ENCODE peak calls at places on chromosome 4, in four cellular contexts. One of them, this sample, is unnamed.

GRCh38 chr4:102580463-102580842 is 79.3 kb downstream of the NFKB1 start:
- DNase-seq in NCI-H1092: no peak
- DNase-seq in AG08395: no peak
- DNase-seq in cerebellum: no peak
- DNase-seq in this sample: no peak

GRCh38 chr4:176500894-176501293 is 181.1 kb downstream of the SPCS3 start:
- DNase-seq in AG08395: no peak
- DNase-seq in cerebellum: no peak
- DNase-seq in NCI-H1092: no peak
- DNase-seq in this sample: no peak

GRCh38 chr4:114026447-114026846 is 47.0 kb upstream of the ARSJ start:
- DNase-seq in AG08395: no peak
- DNase-seq in cerebellum: no peak
- DNase-seq in NCI-H1092: no peak
- DNase-seq in this sample: no peak

GRCh38 chr4:29762151-29762550 is 958.0 kb upstream of the PCDH7 start:
- DNase-seq in AG08395: no peak
- DNase-seq in NCI-H1092: no peak
- DNase-seq in cerebellum: no peak
- DNase-seq in this sample: no peak

GRCh38 chr4:87166296-87166854 is 54.0 kb downstream of the KLHL8 start:
- DNase-seq in NCI-H1092: no peak
- DNase-seq in cerebellum: no peak
- DNase-seq in AG08395: no peak
- DNase-seq in this sample: no peak

GRCh38 chr4:163554870-163555465 is 60.5 kb downstream of the TMA16 start:
- DNase-seq in NCI-H1092: no peak
- DNase-seq in AG08395: peak
- DNase-seq in cerebellum: peak
- DNase-seq in this sample: no peak

GRCh38 chr4:42436950-42437349 is 39.7 kb downstream of the SHISA3 start:
- DNase-seq in cerebellum: no peak
- DNase-seq in AG08395: no peak
- DNase-seq in NCI-H1092: no peak
- DNase-seq in this sample: no peak

GRCh38 chr4:187004628-187005027 is 281.0 kb upstream of the FAT1 start:
- DNase-seq in AG08395: no peak
- DNase-seq in cerebellum: no peak
- DNase-seq in NCI-H1092: no peak
- DNase-seq in this sample: no peak

GRCh38 chr4:121030151-121030550 is 42.2 kb downstream of the NDNF start:
- DNase-seq in AG08395: no peak
- DNase-seq in cerebellum: no peak
- DNase-seq in NCI-H1092: no peak
- DNase-seq in this sample: no peak

GRCh38 chr4:75990129-75990528 is 616 bp downstream of the SDAD1 start:
- DNase-seq in cerebellum: no peak
- DNase-seq in NCI-H1092: no peak
- DNase-seq in AG08395: no peak
- DNase-seq in this sample: no peak

GRCh38 chr4:88008133-88008621 is 742 bp downstream of the PKD2 start:
- DNase-seq in cerebellum: peak
- DNase-seq in AG08395: peak
- DNase-seq in NCI-H1092: peak
- DNase-seq in this sample: peak

GRCh38 chr4:20859097-20859781 is 159.0 kb downstream of the PACRGL start:
- DNase-seq in cerebellum: no peak
- DNase-seq in AG08395: no peak
- DNase-seq in NCI-H1092: no peak
- DNase-seq in this sample: no peak

GRCh38 chr4:139889194-139889762 is 223.7 kb downstream of the MGST2 start:
- DNase-seq in AG08395: no peak
- DNase-seq in NCI-H1092: no peak
- DNase-seq in cerebellum: no peak
- DNase-seq in this sample: no peak

GRCh38 chr4:3341760-3342159 is 48.9 kb downstream of the RGS12 start:
- DNase-seq in AG08395: no peak
- DNase-seq in NCI-H1092: no peak
- DNase-seq in cerebellum: no peak
- DNase-seq in this sample: no peak

GRCh38 chr4:184370711-184371389 is 103.5 kb downstream of the IRF2 start:
- DNase-seq in NCI-H1092: no peak
- DNase-seq in cerebellum: no peak
- DNase-seq in AG08395: no peak
- DNase-seq in this sample: no peak

GRCh38 chr4:86991998-86992397 is 57.2 kb downstream of the AFF1 start:
- DNase-seq in AG08395: no peak
- DNase-seq in NCI-H1092: no peak
- DNase-seq in cerebellum: no peak
- DNase-seq in this sample: no peak

GRCh38 chr4:186104895-186105720 is 604 bp downstream of the FAM149A start:
- DNase-seq in NCI-H1092: no peak
- DNase-seq in AG08395: peak
- DNase-seq in cerebellum: no peak
- DNase-seq in this sample: no peak

GRCh38 chr4:145130788-145131398 is 32.8 kb downstream of the ABCE1 start:
- DNase-seq in NCI-H1092: no peak
- DNase-seq in cerebellum: no peak
- DNase-seq in AG08395: peak
- DNase-seq in this sample: no peak

GRCh38 chr4:137360701-137361213 is 171.5 kb downstream of the PCDH18 start:
- DNase-seq in NCI-H1092: no peak
- DNase-seq in AG08395: no peak
- DNase-seq in cerebellum: no peak
- DNase-seq in this sample: no peak

GRCh38 chr4:151407466-151408379 is 1.3 kb upstream of the FHIP1A start:
- DNase-seq in NCI-H1092: no peak
- DNase-seq in cerebellum: no peak
- DNase-seq in AG08395: peak
- DNase-seq in this sample: no peak

GRCh38 chr4:5381981-5382441 is 326.3 kb downstream of the EVC2 start:
- DNase-seq in NCI-H1092: no peak
- DNase-seq in cerebellum: no peak
- DNase-seq in AG08395: peak
- DNase-seq in this sample: no peak

GRCh38 chr4:182208651-182209050 is 34.6 kb upstream of the TENM3 start:
- DNase-seq in NCI-H1092: no peak
- DNase-seq in cerebellum: no peak
- DNase-seq in AG08395: no peak
- DNase-seq in this sample: no peak

GRCh38 chr4:177322156-177322685 is 12.5 kb downstream of the NEIL3 start:
- DNase-seq in NCI-H1092: no peak
- DNase-seq in AG08395: no peak
- DNase-seq in cerebellum: no peak
- DNase-seq in this sample: no peak

GRCh38 chr4:17578482-17578891 is 1.5 kb downstream of the LAP3 start:
- DNase-seq in NCI-H1092: no peak
- DNase-seq in AG08395: no peak
- DNase-seq in cerebellum: no peak
- DNase-seq in this sample: no peak

GRCh38 chr4:113952452-113953029 is 26.9 kb downstream of the ARSJ start:
- DNase-seq in NCI-H1092: peak
- DNase-seq in cerebellum: no peak
- DNase-seq in AG08395: peak
- DNase-seq in this sample: peak

GRCh38 chr4:111040904-111041303 is 418.0 kb upstream of the PITX2 start:
- DNase-seq in cerebellum: no peak
- DNase-seq in NCI-H1092: no peak
- DNase-seq in AG08395: no peak
- DNase-seq in this sample: no peak

GRCh38 chr4:67282749-67283148 is 262.6 kb downstream of the CENPC start:
- DNase-seq in AG08395: no peak
- DNase-seq in cerebellum: no peak
- DNase-seq in NCI-H1092: no peak
- DNase-seq in this sample: no peak

GRCh38 chr4:141425124-141425523 is 204.4 kb downstream of the ZNF330 start:
- DNase-seq in cerebellum: no peak
- DNase-seq in NCI-H1092: no peak
- DNase-seq in AG08395: peak
- DNase-seq in this sample: no peak

GRCh38 chr4:82422616-82423015 is 7.6 kb downstream of the HNRNPDL start:
- DNase-seq in AG08395: no peak
- DNase-seq in NCI-H1092: no peak
- DNase-seq in cerebellum: no peak
- DNase-seq in this sample: no peak

GRCh38 chr4:180134116-180134866 is 2108.9 kb upstream of the TENM3 start:
- DNase-seq in NCI-H1092: no peak
- DNase-seq in cerebellum: no peak
- DNase-seq in AG08395: no peak
- DNase-seq in this sample: peak

GRCh38 chr4:1239949-1240305 is 9.0 kb downstream of the CTBP1 start:
- DNase-seq in AG08395: no peak
- DNase-seq in cerebellum: no peak
- DNase-seq in NCI-H1092: no peak
- DNase-seq in this sample: no peak

GRCh38 chr4:176259330-176260090 is 9.5 kb downstream of the ASB5 start:
- DNase-seq in NCI-H1092: no peak
- DNase-seq in cerebellum: no peak
- DNase-seq in AG08395: peak
- DNase-seq in this sample: no peak

GRCh38 chr4:38663021-38663800 is 788 bp upstream of the KLF3 start:
- DNase-seq in AG08395: no peak
- DNase-seq in NCI-H1092: no peak
- DNase-seq in cerebellum: no peak
- DNase-seq in this sample: peak

GRCh38 chr4:8653326-8654000 is 60.9 kb downstream of the CPZ start:
- DNase-seq in AG08395: no peak
- DNase-seq in NCI-H1092: no peak
- DNase-seq in cerebellum: no peak
- DNase-seq in this sample: no peak

GRCh38 chr4:109298279-109299010 is 4.0 kb downstream of the COL25A1 start:
- DNase-seq in cerebellum: peak
- DNase-seq in AG08395: no peak
- DNase-seq in NCI-H1092: no peak
- DNase-seq in this sample: peak

GRCh38 chr4:153497988-153498967 is 32.1 kb downstream of the TMEM131L start:
- DNase-seq in AG08395: peak
- DNase-seq in cerebellum: no peak
- DNase-seq in NCI-H1092: no peak
- DNase-seq in this sample: no peak

GRCh38 chr4:36676139-36677050 is 395.0 kb downstream of the DTHD1 start:
- DNase-seq in cerebellum: no peak
- DNase-seq in NCI-H1092: no peak
- DNase-seq in AG08395: no peak
- DNase-seq in this sample: no peak

GRCh38 chr4:72525938-72526337 is 43.1 kb downstream of the ADAMTS3 start:
- DNase-seq in NCI-H1092: no peak
- DNase-seq in cerebellum: no peak
- DNase-seq in AG08395: no peak
- DNase-seq in this sample: no peak

This sample was measured in cerebellar cortex.